ENCODE peak calls at places on chromosomes 12 and 14, in ten cellular contexts. F, W, D, R, P, A, Q, G, Z and V are unnamed samples.

GRCh38 chr14:22466520-22466919 is 122.5 kb downstream of the DAD1 start:
- DNase-seq in D (peak), F (peak), G (peak), P (no peak), R (no peak), W (no peak), Q (no peak), A (no peak), Z (no peak), V (no peak)

GRCh38 chr12:77830952-77831351 is 258 bp downstream of the NAV3 start:
- DNase-seq in Z (no peak), R (no peak), A (no peak), W (no peak), D (peak), Q (no peak), F (no peak), P (no peak), G (no peak), V (no peak)

GRCh38 chr14:21034707-21035106 is at the start of gene RNASE13:
- DNase-seq in Z (no peak), D (no peak), G (no peak), A (no peak), W (no peak), P (no peak), F (no peak), Q (no peak), R (no peak), V (no peak)

GRCh38 chr14:21090940-21091663 is 7.4 kb downstream of the ZNF219 start:
- DNase-seq in D (no peak), G (no peak), R (no peak), A (no peak), W (no peak), P (no peak), Z (no peak), F (no peak), Q (peak), V (no peak)

GRCh38 chr14:54697806-54698205 is 130.9 kb downstream of the SAMD4A start:
- DNase-seq in Q (no peak), Z (peak), A (no peak), W (no peak), R (no peak), G (no peak), D (no peak), F (no peak), P (no peak), V (no peak)

GRCh38 chr14:103003850-103004249 is 53.5 kb downstream of the CDC42BPB start:
- DNase-seq in A (no peak), Q (no peak), D (no peak), Z (no peak), P (no peak), G (no peak), W (no peak), R (no peak), F (no peak), V (no peak)

GRCh38 chr12:116599285-116600122 is 40.3 kb downstream of the MAP1LC3B2 start:
- DNase-seq in A (peak), Q (peak), D (peak), W (no peak), Z (peak), G (peak), P (peak), R (peak), F (peak), V (no peak)

GRCh38 chr14:68510201-68510600 is 282.7 kb downstream of the ZFP36L1 start:
- DNase-seq in G (no peak), P (no peak), Z (no peak), R (no peak), Q (peak), F (peak), A (peak), D (peak), W (peak), V (no peak)

GRCh38 chr12:13229504-13229903 is 33.0 kb downstream of the EMP1 start:
- DNase-seq in F (no peak), Z (peak), A (no peak), P (no peak), Q (no peak), D (no peak), R (no peak), G (no peak), W (no peak), V (no peak)

GRCh38 chr12:51798507-51798906 is 50.0 kb downstream of the FIGNL2 start:
- DNase-seq in Z (no peak), A (no peak), R (no peak), D (no peak), P (no peak), Q (no peak), W (no peak), G (no peak), F (no peak), V (no peak)

GRCh38 chr14:103126873-103127304 is 3.6 kb downstream of the TNFAIP2 start:
- DNase-seq in W (no peak), Z (peak), A (no peak), P (no peak), F (no peak), G (no peak), D (no peak), Q (peak), R (no peak), V (no peak)

GRCh38 chr12:96908170-96908675 is 1.2 kb downstream of the NEDD1 start:
- DNase-seq in Q (no peak), R (no peak), F (no peak), G (no peak), P (no peak), Z (no peak), W (no peak), D (no peak), A (no peak), V (no peak)

GRCh38 chr12:120971299-120972180 is 6.8 kb upstream of the HNF1A start:
- DNase-seq in F (peak), G (peak), D (peak), R (peak), A (peak), Z (peak), Q (peak), W (peak), P (no peak), V (peak)

GRCh38 chr14:68793734-68794129 is 865 bp upstream of the ZFP36L1 start:
- DNase-seq in Q (no peak), F (no peak), Z (no peak), R (no peak), D (no peak), A (no peak), P (no peak), G (no peak), W (no peak), V (no peak)

GRCh38 chr12:121144416-121144914 is 11.8 kb downstream of the P2RX7 start:
- DNase-seq in W (no peak), Z (no peak), A (peak), R (peak), F (peak), Q (no peak), D (peak), G (peak), P (no peak), V (no peak)

GRCh38 chr12:78149459-78149858 is 318.8 kb downstream of the NAV3 start:
- DNase-seq in A (peak), Z (peak), P (no peak), Q (peak), R (no peak), D (no peak), F (no peak), W (no peak), G (no peak), V (no peak)

GRCh38 chr14:69561893-69562292 is 12.8 kb downstream of the CCDC177 start:
- DNase-seq in Z (peak), P (no peak), D (no peak), G (no peak), R (no peak), F (no peak), W (no peak), A (no peak), Q (no peak), V (no peak)

GRCh38 chr12:117105902-117106301 is 6.7 kb upstream of the TESC start:
- DNase-seq in A (no peak), P (no peak), F (no peak), D (no peak), W (no peak), Q (no peak), R (no peak), Z (no peak), G (peak), V (no peak)

GRCh38 chr12:102454330-102454729 is 26.0 kb downstream of the IGF1 start:
- DNase-seq in Z (no peak), R (no peak), F (no peak), D (no peak), Q (no peak), A (no peak), P (no peak), G (no peak), W (no peak), V (no peak)

GRCh38 chr14:29773990-29774389 is 153.7 kb downstream of the PRKD1 start:
- DNase-seq in G (no peak), P (no peak), Z (no peak), F (no peak), W (no peak), R (no peak), A (no peak), Q (no peak), D (no peak), V (no peak)

GRCh38 chr14:82354126-82354525 is 820.5 kb upstream of the SEL1L start:
- DNase-seq in P (no peak), Z (no peak), G (no peak), F (no peak), A (no peak), D (no peak), Q (no peak), W (no peak), R (no peak), V (no peak)

GRCh38 chr14:22190411-22191191 is 398.4 kb downstream of the DAD1 start:
- DNase-seq in D (peak), P (no peak), R (no peak), W (peak), F (no peak), G (no peak), Z (no peak), Q (no peak), A (no peak), V (no peak)

GRCh38 chr12:130847097-130847496 is 8.0 kb upstream of the STX2 start:
- DNase-seq in P (no peak), D (no peak), Z (no peak), R (no peak), A (no peak), W (no peak), F (peak), Q (no peak), G (no peak), V (no peak)

GRCh38 chr12:124387510-124387855 is 92.6 kb downstream of the RFLNA start:
- DNase-seq in Z (no peak), G (no peak), F (no peak), W (no peak), D (no peak), Q (peak), P (no peak), A (no peak), R (peak), V (no peak)

GRCh38 chr12:124386059-124386458 is 91.2 kb downstream of the RFLNA start:
- DNase-seq in G (no peak), P (no peak), A (peak), D (peak), W (no peak), R (no peak), F (no peak), Q (peak), Z (no peak), V (no peak)

GRCh38 chr12:124386661-124387509 is 92.0 kb downstream of the RFLNA start:
- DNase-seq in R (peak), P (no peak), G (no peak), F (no peak), W (no peak), D (no peak), A (no peak), Z (no peak), Q (peak), V (no peak)

GRCh38 chr12:124384299-124384894 is 89.5 kb downstream of the RFLNA start:
- DNase-seq in F (no peak), G (no peak), P (no peak), R (no peak), Q (no peak), A (no peak), Z (no peak), W (no peak), D (no peak), V (no peak)

GRCh38 chr12:124385219-124385969 is 90.5 kb downstream of the RFLNA start:
- DNase-seq in G (no peak), R (no peak), P (no peak), F (peak), Q (peak), D (peak), A (peak), Z (peak), W (no peak), V (no peak)
- H3K4me3 ChIP-seq in G (no peak), R (no peak), P (no peak), F (no peak), Q (no peak), D (no peak), A (peak), Z (no peak), W (peak), V (no peak)

GRCh38 chr12:27014085-27014858 is at the start of gene TM7SF3:
- DNase-seq in R (peak), Q (peak), G (peak), Z (peak), D (peak), W (no peak), F (peak), A (peak), P (peak), V (peak)

GRCh38 chr12:27012982-27013255 is 1.3 kb downstream of the TM7SF3 start:
- DNase-seq in D (no peak), F (no peak), G (no peak), W (no peak), P (no peak), A (no peak), Z (no peak), Q (no peak), R (no peak), V (no peak)

GRCh38 chr12:27009926-27010325 is 4.3 kb downstream of the TM7SF3 start:
- DNase-seq in D (no peak), A (no peak), Z (no peak), P (no peak), G (no peak), F (no peak), Q (no peak), W (no peak), R (no peak), V (no peak)

GRCh38 chr12:27013606-27014084 is 539 bp downstream of the TM7SF3 start:
- DNase-seq in A (peak), F (peak), Z (no peak), D (peak), G (no peak), R (no peak), W (no peak), Q (no peak), P (no peak), V (no peak)

GRCh38 chr12:27012239-27012981 is 1.8 kb downstream of the TM7SF3 start:
- DNase-seq in D (no peak), R (no peak), A (no peak), F (no peak), P (no peak), G (no peak), W (no peak), Z (no peak), Q (no peak), V (no peak)
- H3K4me3 ChIP-seq in D (no peak), R (peak), A (no peak), F (no peak), P (no peak), G (peak), W (no peak), Z (no peak), Q (no peak), V (peak)

GRCh38 chr12:112107306-112107705 is 1.3 kb downstream of the NAA25 start:
- DNase-seq in W (no peak), D (no peak), Q (no peak), F (no peak), R (no peak), A (no peak), Z (no peak), G (no peak), P (no peak), V (no peak)
- H3K4me3 ChIP-seq in W (peak), D (peak), Q (peak), F (peak), R (peak), A (peak), Z (peak), G (peak), P (peak), V (peak)

GRCh38 chr12:72271741-72272661 is at the start of gene TRHDE:
- DNase-seq in D (peak), W (no peak), Q (peak), F (peak), P (no peak), A (peak), R (peak), G (peak), Z (peak), V (no peak)

GRCh38 chr12:72273499-72273837 is 1.3 kb downstream of the TRHDE start:
- DNase-seq in D (no peak), G (peak), Q (no peak), F (no peak), R (no peak), Z (no peak), W (no peak), A (no peak), P (no peak), V (no peak)

GRCh38 chr12:72273851-72274284 is 1.7 kb downstream of the TRHDE start:
- DNase-seq in W (no peak), G (no peak), F (no peak), Z (peak), D (peak), Q (no peak), A (no peak), R (no peak), P (no peak), V (no peak)

GRCh38 chr12:72271401-72271740 is 799 bp upstream of the TRHDE start:
- DNase-seq in A (no peak), Z (no peak), W (no peak), Q (no peak), F (no peak), G (peak), P (no peak), D (peak), R (peak), V (no peak)

DNA sequence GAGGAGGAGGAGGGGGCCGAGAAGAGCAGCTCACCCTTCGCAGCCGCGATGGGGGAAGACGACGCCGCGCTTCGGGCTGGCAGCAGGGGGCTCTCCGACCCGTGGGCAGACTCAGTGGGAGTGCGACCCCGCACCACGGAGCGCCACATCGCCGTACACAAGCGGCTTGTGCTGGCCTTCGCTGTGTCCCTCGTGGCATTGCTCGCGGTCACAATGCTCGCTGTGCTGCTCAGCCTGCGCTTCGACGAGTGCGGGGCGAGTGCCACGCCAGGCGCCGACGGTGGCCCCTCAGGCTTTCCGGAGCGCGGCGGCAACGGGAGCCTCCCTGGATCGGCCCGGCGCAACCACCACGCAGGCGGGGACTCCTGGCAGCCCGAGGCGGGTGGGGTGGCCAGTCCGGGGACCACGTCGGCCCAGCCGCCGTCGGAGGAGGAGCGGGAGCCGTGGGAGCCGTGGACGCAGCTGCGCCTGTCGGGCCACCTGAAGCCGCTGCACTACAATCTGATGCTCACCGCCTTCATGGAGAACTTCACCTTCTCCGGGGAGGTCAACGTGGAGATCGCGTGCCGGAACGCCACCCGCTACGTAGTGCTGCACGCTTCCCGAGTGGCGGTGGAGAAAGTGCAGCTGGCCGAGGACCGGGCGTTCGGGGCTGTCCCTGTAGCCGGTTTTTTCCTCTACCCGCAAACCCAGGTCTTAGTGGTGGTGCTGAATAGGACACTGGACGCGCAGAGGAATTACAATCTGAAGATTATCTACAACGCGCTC is 745 bp downstream of the TRHDE start:
- DNase-seq in D (peak), F (no peak), W (no peak), R (no peak), Z (peak), P (no peak), A (no peak), Q (peak), G (peak), V (no peak)
- H3K4me3 ChIP-seq in D (peak), F (peak), W (peak), R (peak), Z (peak), P (no peak), A (peak), Q (peak), G (no peak), V (no peak)

GRCh38 chr14:51600658-51601057 is 51.1 kb upstream of the FRMD6 start:
- DNase-seq in P (no peak), Q (no peak), A (peak), F (no peak), R (no peak), Z (no peak), D (no peak), G (no peak), W (no peak), V (no peak)
- H3K4me3 ChIP-seq in P (no peak), Q (no peak), A (no peak), F (no peak), R (no peak), Z (no peak), D (no peak), G (no peak), W (no peak), V (no peak)

GRCh38 chr12:89247541-89247942 is 104.8 kb downstream of the DUSP6 start:
- DNase-seq in W (no peak), R (no peak), D (peak), Z (peak), G (no peak), P (no peak), F (no peak), Q (no peak), A (no peak), V (no peak)
- H3K4me3 ChIP-seq in W (no peak), R (no peak), D (no peak), Z (no peak), G (no peak), P (no peak), F (no peak), Q (no peak), A (no peak), V (no peak)